ENCODE peak calls at places on chromosome 4, in nine cellular contexts. M, S, C, N, P, A, U, O and B are unnamed samples.

GRCh38 chr4:20192754-20193521 is 58.8 kb upstream of the SLIT2 start:
- DNase-seq in M (no peak), S (no peak), C (no peak), N (no peak), P (no peak), A (no peak), U (no peak), O (no peak), B (no peak)

GRCh38 chr4:70651864-70652506 is 14.3 kb downstream of the JCHAIN start:
- DNase-seq in M (no peak), S (no peak), C (no peak), N (peak), P (peak), A (peak), U (peak), O (no peak), B (no peak)

GRCh38 chr4:12697970-12698369 is 786.2 kb downstream of the RAB28 start:
- DNase-seq in M (no peak), S (no peak), C (no peak), N (no peak), P (no peak), A (no peak), U (no peak), O (no peak), B (no peak)

GRCh38 chr4:40040908-40041307 is 15.7 kb upstream of the N4BP2 start:
- DNase-seq in M (no peak), S (no peak), C (no peak), N (no peak), P (no peak), A (no peak), U (no peak), O (no peak), B (no peak)

GRCh38 chr4:88753658-88754431 is 56.2 kb upstream of the NAP1L5 start:
- DNase-seq in M (no peak), S (no peak), C (no peak), N (no peak), P (no peak), A (no peak), U (no peak), O (no peak), B (no peak)

GRCh38 chr4:128558896-128559669 is 250.4 kb upstream of the JADE1 start:
- DNase-seq in M (no peak), S (no peak), C (no peak), N (no peak), P (no peak), A (no peak), U (peak), O (no peak), B (no peak)

GRCh38 chr4:21628916-21629315 is 319.7 kb downstream of the KCNIP4 start:
- DNase-seq in M (no peak), S (no peak), C (no peak), N (no peak), P (no peak), A (no peak), U (no peak), O (no peak), B (no peak)

GRCh38 chr4:19256823-19257222 is 994.9 kb upstream of the SLIT2 start:
- DNase-seq in M (no peak), S (no peak), C (no peak), N (no peak), P (no peak), A (no peak), U (no peak), O (no peak), B (no peak)

GRCh38 chr4:8159522-8160232 is 1.1 kb upstream of the ABLIM2 start:
- DNase-seq in M (no peak), S (no peak), C (no peak), N (no peak), P (no peak), A (no peak), U (peak), O (no peak), B (peak)

GRCh38 chr4:71009796-71010588 is 16.5 kb downstream of the DCK start:
- DNase-seq in M (no peak), S (no peak), C (no peak), N (peak), P (peak), A (peak), U (peak), O (no peak), B (peak)